ENCODE peak calls at places on chromosome 6, in five cellular contexts. A is OCI-LY7; Z is CD8-positive, alpha-beta T cell; O is mammary epithelial cell; Q is BJ. I is an unnamed sample.

GRCh38 chr6:34152042-34152524 is 6.2 kb upstream of the GRM4 start:
- DNase-seq in A (no peak), Z (no peak), O (no peak), Q (no peak), I (no peak)

GRCh38 chr6:137641474-137642077 is 147.4 kb upstream of the OLIG3 start:
- DNase-seq in A (peak), Z (peak), O (peak), Q (no peak), I (peak)

GRCh38 chr6:4134841-4135664 is at the start of gene ECI2:
- DNase-seq in A (peak), Z (peak), O (peak), Q (no peak), I (peak)

GRCh38 chr6:24667378-24667803 is 514 bp downstream of the ACOT13 start:
- DNase-seq in A (peak), Z (no peak), O (no peak), Q (no peak), I (no peak)

GRCh38 chr6:4487538-4487937 is 288.7 kb upstream of the CDYL start:
- DNase-seq in A (no peak), Z (no peak), O (peak), Q (no peak), I (no peak)

GRCh38 chr6:33164665-33165373 is 27.4 kb downstream of the COL11A2 start:
- DNase-seq in A (no peak), Z (no peak), O (no peak), Q (no peak), I (no peak)

GRCh38 chr6:312704-313485 is 20.6 kb downstream of the DUSP22 start:
- DNase-seq in A (peak), Z (no peak), O (no peak), Q (no peak), I (no peak)

GRCh38 chr6:133369755-133370154 is 128.6 kb downstream of the EYA4 start:
- DNase-seq in A (no peak), Z (no peak), O (no peak), Q (no peak), I (no peak)

GRCh38 chr6:139117734-139118133 is 17.1 kb upstream of the HECA start:
- DNase-seq in A (no peak), Z (no peak), O (no peak), Q (no peak), I (no peak)

GRCh38 chr6:113774122-113774835 is 82.9 kb upstream of the MARCKS start:
- DNase-seq in A (no peak), Z (no peak), O (no peak), Q (no peak), I (no peak)

GRCh38 chr6:12223383-12223782 is 66.8 kb upstream of the EDN1 start:
- DNase-seq in A (no peak), Z (no peak), O (no peak), Q (no peak), I (no peak)

GRCh38 chr6:155670655-155671054 is 215.0 kb upstream of the NOX3 start:
- DNase-seq in A (no peak), Z (no peak), O (no peak), Q (no peak), I (no peak)

GRCh38 chr6:84066536-84066935 is 33.0 kb downstream of the MRAP2 start:
- DNase-seq in A (no peak), Z (no peak), O (peak), Q (no peak), I (no peak)

GRCh38 chr6:138455746-138456392 is 43.4 kb downstream of the NHSL1 start:
- DNase-seq in A (peak), Z (peak), O (peak), Q (no peak), I (no peak)

GRCh38 chr6:111956098-111956497 is 82.8 kb upstream of the FYN start:
- DNase-seq in A (no peak), Z (no peak), O (no peak), Q (no peak), I (no peak)

GRCh38 chr6:130525378-130525777 is 159.6 kb downstream of the TMEM200A start:
- DNase-seq in A (peak), Z (no peak), O (no peak), Q (no peak), I (no peak)

GRCh38 chr6:106729848-106730247 is 100.5 kb downstream of the QRSL1 start:
- DNase-seq in A (peak), Z (no peak), O (no peak), Q (no peak), I (no peak)

GRCh38 chr6:152087096-152087495 is 279.6 kb downstream of the ESR1 start:
- DNase-seq in A (no peak), Z (no peak), O (peak), Q (no peak), I (no peak)

GRCh38 chr6:134921980-134922313 is 28.0 kb downstream of the ALDH8A1 start:
- DNase-seq in A (no peak), Z (no peak), O (no peak), Q (no peak), I (no peak)

GRCh38 chr6:131062245-131063027 is 609 bp downstream of the EPB41L2 start:
- DNase-seq in A (peak), Z (peak), O (no peak), Q (no peak), I (peak)

GRCh38 chr6:26032387-26033131 is 54.7 kb upstream of the HFE start:
- DNase-seq in A (peak), Z (peak), O (peak), Q (no peak), I (no peak)

GRCh38 chr6:80348263-80348662 is 241.8 kb downstream of the BCKDHB start:
- DNase-seq in A (no peak), Z (no peak), O (peak), Q (no peak), I (no peak)

GRCh38 chr6:17018425-17018824 is 83.4 kb upstream of the STMND1 start:
- DNase-seq in A (no peak), Z (no peak), O (no peak), Q (no peak), I (no peak)

GRCh38 chr6:10297825-10298224 is 117.0 kb downstream of the TFAP2A start:
- DNase-seq in A (no peak), Z (no peak), O (no peak), Q (no peak), I (no peak)

GRCh38 chr6:108562503-108562993 is 1.8 kb downstream of the FOXO3 start:
- DNase-seq in A (no peak), Z (no peak), O (peak), Q (no peak), I (peak)

GRCh38 chr6:52724406-52725121 is 38.7 kb downstream of the GSTA2 start:
- DNase-seq in A (peak), Z (peak), O (peak), Q (peak), I (peak)

GRCh38 chr6:30102701-30103629 is 9.9 kb downstream of the TRIM31 start:
- DNase-seq in A (peak), Z (peak), O (peak), Q (peak), I (peak)

GRCh38 chr6:154954352-154954751 is 40.8 kb upstream of the TIAM2 start:
- DNase-seq in A (no peak), Z (no peak), O (no peak), Q (no peak), I (no peak)

GRCh38 chr6:170437719-170438401 is 115.2 kb downstream of the PSMB1 start:
- DNase-seq in A (no peak), Z (no peak), O (peak), Q (no peak), I (no peak)

GRCh38 chr6:70680396-70680795 is 12.7 kb downstream of the SMAP1 start:
- DNase-seq in A (no peak), Z (no peak), O (no peak), Q (no peak), I (no peak)

GRCh38 chr6:7216941-7217621 is 95.9 kb downstream of the SSR1 start:
- DNase-seq in A (no peak), Z (no peak), O (peak), Q (no peak), I (peak)
- TF ChIP-seq CTCF in A (no peak), Z (no peak), O (no peak), Q (no peak), I (no peak)

DNA sequence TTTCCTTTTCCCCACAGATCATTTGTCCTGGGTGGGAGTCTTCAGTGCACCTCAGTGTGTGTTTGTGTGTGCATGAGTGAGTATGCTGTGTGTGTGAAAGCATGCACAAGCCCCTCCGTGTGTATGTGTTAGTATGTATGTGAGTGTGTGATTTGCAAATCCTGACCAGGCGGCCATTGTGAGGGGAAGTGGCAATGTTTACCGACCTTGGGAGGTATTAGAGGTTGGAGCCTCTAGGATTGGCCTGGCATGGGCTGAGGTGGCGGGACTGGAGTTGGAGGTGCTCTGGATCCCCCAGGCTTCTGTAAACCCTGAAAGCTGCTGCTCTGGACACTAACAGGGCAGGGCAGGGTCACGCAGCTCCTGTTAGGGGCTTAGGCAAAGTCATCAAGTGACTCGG is 79.0 kb downstream of the VEGFA start:
- DNase-seq in A (no peak), Z (no peak), O (no peak), Q (no peak), I (no peak)
- TF ChIP-seq CTCF in A (no peak), Z (no peak), O (no peak), Q (no peak), I (no peak)

DNA sequence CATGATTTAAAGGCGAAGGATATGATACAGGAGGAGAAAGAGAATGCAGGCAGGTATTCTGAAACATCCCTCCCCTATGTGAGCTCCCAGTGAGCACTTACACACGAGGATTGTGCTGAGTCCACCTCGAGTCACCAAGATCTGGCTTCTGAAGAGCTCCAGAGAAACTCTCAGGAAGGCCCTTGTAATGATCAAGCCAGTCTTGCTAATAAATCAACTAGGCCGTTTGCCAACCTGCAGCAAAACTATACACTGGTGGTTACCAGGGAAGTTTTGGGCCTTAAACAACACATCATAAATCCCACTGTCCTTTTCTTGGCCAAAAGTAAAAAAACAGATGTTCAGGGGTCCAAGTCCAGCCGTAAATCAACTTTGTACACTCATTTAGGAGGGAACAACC is 79.2 kb downstream of the STXBP5 start:
- DNase-seq in A (no peak), Z (no peak), O (peak), Q (no peak), I (no peak)
- TF ChIP-seq CTCF in A (no peak), Z (no peak), O (no peak), Q (no peak), I (no peak)

GRCh38 chr6:117602151-117602898 is at the start of gene GOPC:
- DNase-seq in A (peak), Z (peak), O (peak), Q (peak), I (peak)
- TF ChIP-seq CTCF in A (peak), Z (no peak), O (no peak), Q (peak), I (no peak)

DNA sequence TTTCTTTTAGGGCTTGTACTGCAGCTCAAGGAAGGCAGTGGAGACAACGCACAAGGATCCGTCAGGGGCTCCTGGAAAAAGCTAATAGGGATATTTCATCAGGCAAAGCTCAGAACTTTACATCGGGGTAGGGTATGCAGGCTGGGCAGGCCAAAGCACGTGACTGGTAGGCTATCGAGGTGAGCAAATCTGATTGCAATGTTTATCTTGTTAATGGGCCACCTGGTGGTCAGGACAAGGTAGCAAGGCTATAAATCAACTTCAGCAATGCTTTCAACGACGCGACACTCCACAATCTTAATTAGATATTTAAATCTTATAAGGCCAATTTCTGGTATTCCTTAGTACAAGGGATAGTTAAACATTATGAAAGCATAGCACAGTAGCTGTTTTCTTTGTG is 1302.8 kb upstream of the EYS start:
- DNase-seq in A (peak), Z (no peak), O (no peak), Q (no peak), I (no peak)
- TF ChIP-seq CTCF in A (peak), Z (no peak), O (peak), Q (no peak), I (peak)

DNA sequence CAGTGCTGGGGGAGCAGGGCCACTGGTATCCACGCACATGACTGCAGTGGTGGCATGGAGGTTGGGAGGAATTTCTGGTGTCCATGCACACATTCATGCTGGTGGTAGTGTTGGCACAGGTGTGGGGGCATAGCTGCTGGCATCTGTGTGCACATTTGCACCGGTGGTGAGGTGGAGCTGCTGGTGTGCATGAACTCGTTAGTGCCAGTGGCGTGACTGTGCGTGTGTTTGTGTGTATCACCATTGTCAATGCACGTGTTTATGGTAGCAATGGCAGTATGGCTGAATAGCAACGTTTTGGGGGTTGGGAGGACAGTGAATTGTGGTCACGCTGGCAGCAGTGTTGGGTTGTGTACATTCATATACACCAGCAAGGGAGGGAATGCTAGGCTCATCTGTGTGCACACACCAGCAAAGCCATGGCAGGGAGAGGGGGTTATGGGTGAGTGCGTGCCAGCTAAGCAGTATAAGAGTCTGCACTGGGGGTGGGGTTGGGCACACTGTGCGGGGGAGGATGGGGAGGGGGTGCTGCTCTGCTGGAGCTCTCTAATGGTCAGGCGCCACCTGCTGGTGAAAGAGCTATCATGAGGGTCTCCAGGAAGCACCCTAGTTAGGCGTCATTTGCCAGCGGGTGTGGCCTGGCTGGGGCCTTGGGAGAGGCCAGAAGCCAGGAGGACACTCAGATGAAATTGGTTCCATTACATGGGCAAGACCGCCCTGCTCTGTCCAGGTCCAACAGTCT is 626.1 kb upstream of the ID4 start:
- DNase-seq in A (peak), Z (no peak), O (no peak), Q (no peak), I (peak)
- TF ChIP-seq CTCF in A (peak), Z (no peak), O (no peak), Q (no peak), I (peak)

DNA sequence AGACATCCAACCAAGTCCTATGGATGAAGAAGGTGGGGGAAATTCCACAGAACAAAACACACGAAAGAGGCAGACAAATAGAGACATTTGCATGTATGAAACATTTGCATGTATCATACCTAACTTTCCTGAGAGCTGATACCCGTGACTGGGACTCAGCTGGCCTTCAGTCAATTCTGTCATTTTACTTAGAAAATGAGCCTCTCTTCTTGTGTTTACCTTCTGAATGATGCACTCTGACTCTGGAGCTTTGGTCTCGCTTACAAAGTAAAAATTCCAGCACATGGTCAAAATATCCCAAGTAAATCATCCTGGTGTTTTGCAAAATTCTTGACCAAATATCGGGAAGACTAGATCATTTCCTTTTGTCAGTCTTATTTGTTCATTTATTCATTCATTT is 46.9 kb downstream of the MMUT start:
- DNase-seq in A (no peak), Z (no peak), O (no peak), Q (no peak), I (no peak)
- TF ChIP-seq CTCF in A (no peak), Z (no peak), O (no peak), Q (no peak), I (no peak)

GRCh38 chr6:132220800-132221199 is 180.5 kb downstream of the MOXD1 start:
- DNase-seq in A (no peak), Z (no peak), O (no peak), Q (no peak), I (no peak)

GRCh38 chr6:132215805-132216204 is 185.5 kb downstream of the MOXD1 start:
- DNase-seq in A (no peak), Z (no peak), O (no peak), Q (no peak), I (no peak)

GRCh38 chr6:132219901-132220300 is 181.4 kb downstream of the MOXD1 start:
- DNase-seq in A (no peak), Z (no peak), O (no peak), Q (no peak), I (no peak)

GRCh38 chr6:132214716-132215115 is 186.6 kb downstream of the MOXD1 start:
- DNase-seq in A (no peak), Z (no peak), O (no peak), Q (no peak), I (no peak)

GRCh38 chr6:132218063-132218696 is 183.1 kb downstream of the MOXD1 start:
- DNase-seq in A (peak), Z (no peak), O (no peak), Q (no peak), I (no peak)
- TF ChIP-seq CTCF in A (peak), Z (no peak), O (peak), Q (peak), I (peak)